ENCODE peak calls at places on chromosomes 4 and X, in nine cellular contexts. One of them, this sample, is unnamed.

GRCh38 chr4:23720556-23720955 is 169.3 kb downstream of the PPARGC1A start:
- DNase-seq in astrocyte of the spinal cord: peak
- DNase-seq in activated gamma-delta T cell treated with anti-CD3 and anti-CD28 coated beads, Interleukin-2, amount 50 U/mL, for 16 hours: no peak
- DNase-seq in left colon: no peak
- DNase-seq in mesenteric fat pad: no peak
- DNase-seq in activated CD4-positive, alpha-beta T cell treated with anti-CD3 and anti-CD28 coated beads, Interleukin-2, amount 50 U/mL, for 4 hours: no peak
- DNase-seq in effector memory CD8-positive, alpha-beta T cell: no peak
- DNase-seq in T-helper 1 cell: no peak
- DNase-seq in A549: no peak
- DNase-seq in this sample: no peak

GRCh38 chr4:25095756-25096552 is 64.3 kb downstream of the SEPSECS start:
- DNase-seq in astrocyte of the spinal cord: no peak
- DNase-seq in activated gamma-delta T cell treated with anti-CD3 and anti-CD28 coated beads, Interleukin-2, amount 50 U/mL, for 16 hours: no peak
- DNase-seq in left colon: no peak
- DNase-seq in mesenteric fat pad: peak
- DNase-seq in activated CD4-positive, alpha-beta T cell treated with anti-CD3 and anti-CD28 coated beads, Interleukin-2, amount 50 U/mL, for 4 hours: no peak
- DNase-seq in effector memory CD8-positive, alpha-beta T cell: no peak
- DNase-seq in T-helper 1 cell: no peak
- DNase-seq in A549: no peak
- DNase-seq in this sample: no peak

GRCh38 chr4:98509641-98510170 is 148.7 kb downstream of the TSPAN5 start:
- DNase-seq in astrocyte of the spinal cord: no peak
- DNase-seq in activated gamma-delta T cell treated with anti-CD3 and anti-CD28 coated beads, Interleukin-2, amount 50 U/mL, for 16 hours: no peak
- DNase-seq in left colon: no peak
- DNase-seq in mesenteric fat pad: no peak
- DNase-seq in activated CD4-positive, alpha-beta T cell treated with anti-CD3 and anti-CD28 coated beads, Interleukin-2, amount 50 U/mL, for 4 hours: no peak
- DNase-seq in effector memory CD8-positive, alpha-beta T cell: no peak
- DNase-seq in T-helper 1 cell: no peak
- DNase-seq in A549: no peak
- DNase-seq in this sample: no peak

GRCh38 chr4:169611991-169612868 is at the start of gene NEK1:
- DNase-seq in astrocyte of the spinal cord: peak
- DNase-seq in activated gamma-delta T cell treated with anti-CD3 and anti-CD28 coated beads, Interleukin-2, amount 50 U/mL, for 16 hours: peak
- DNase-seq in left colon: peak
- DNase-seq in mesenteric fat pad: peak
- DNase-seq in activated CD4-positive, alpha-beta T cell treated with anti-CD3 and anti-CD28 coated beads, Interleukin-2, amount 50 U/mL, for 4 hours: peak
- DNase-seq in effector memory CD8-positive, alpha-beta T cell: peak
- DNase-seq in T-helper 1 cell: peak
- DNase-seq in A549: peak
- DNase-seq in this sample: peak

GRCh38 chr4:112222219-112222955 is 9.2 kb upstream of the AP1AR start:
- DNase-seq in astrocyte of the spinal cord: no peak
- DNase-seq in activated gamma-delta T cell treated with anti-CD3 and anti-CD28 coated beads, Interleukin-2, amount 50 U/mL, for 16 hours: no peak
- DNase-seq in left colon: no peak
- DNase-seq in mesenteric fat pad: no peak
- DNase-seq in activated CD4-positive, alpha-beta T cell treated with anti-CD3 and anti-CD28 coated beads, Interleukin-2, amount 50 U/mL, for 4 hours: no peak
- DNase-seq in effector memory CD8-positive, alpha-beta T cell: no peak
- DNase-seq in T-helper 1 cell: no peak
- DNase-seq in A549: no peak
- DNase-seq in this sample: no peak

GRCh38 chrX:123846598-123847038 is 13.2 kb upstream of the XIAP start:
- DNase-seq in astrocyte of the spinal cord: peak
- DNase-seq in activated gamma-delta T cell treated with anti-CD3 and anti-CD28 coated beads, Interleukin-2, amount 50 U/mL, for 16 hours: no peak
- DNase-seq in left colon: no peak
- DNase-seq in mesenteric fat pad: no peak
- DNase-seq in activated CD4-positive, alpha-beta T cell treated with anti-CD3 and anti-CD28 coated beads, Interleukin-2, amount 50 U/mL, for 4 hours: no peak
- DNase-seq in effector memory CD8-positive, alpha-beta T cell: no peak
- DNase-seq in T-helper 1 cell: no peak
- DNase-seq in A549: no peak
- DNase-seq in this sample: no peak

GRCh38 chr4:91830681-91831395 is 472.9 kb upstream of the GRID2 start:
- DNase-seq in astrocyte of the spinal cord: no peak
- DNase-seq in activated gamma-delta T cell treated with anti-CD3 and anti-CD28 coated beads, Interleukin-2, amount 50 U/mL, for 16 hours: no peak
- DNase-seq in left colon: no peak
- DNase-seq in mesenteric fat pad: no peak
- DNase-seq in activated CD4-positive, alpha-beta T cell treated with anti-CD3 and anti-CD28 coated beads, Interleukin-2, amount 50 U/mL, for 4 hours: no peak
- DNase-seq in effector memory CD8-positive, alpha-beta T cell: no peak
- DNase-seq in T-helper 1 cell: no peak
- DNase-seq in A549: no peak
- DNase-seq in this sample: no peak

GRCh38 chr4:8414377-8414776 is 26.1 kb downstream of the ACOX3 start:
- DNase-seq in astrocyte of the spinal cord: no peak
- DNase-seq in activated gamma-delta T cell treated with anti-CD3 and anti-CD28 coated beads, Interleukin-2, amount 50 U/mL, for 16 hours: no peak
- DNase-seq in left colon: no peak
- DNase-seq in mesenteric fat pad: no peak
- DNase-seq in activated CD4-positive, alpha-beta T cell treated with anti-CD3 and anti-CD28 coated beads, Interleukin-2, amount 50 U/mL, for 4 hours: peak
- DNase-seq in effector memory CD8-positive, alpha-beta T cell: no peak
- DNase-seq in T-helper 1 cell: peak
- DNase-seq in A549: no peak
- DNase-seq in this sample: no peak

GRCh38 chr4:10117424-10118354 is 1.1 kb upstream of the WDR1 start:
- DNase-seq in astrocyte of the spinal cord: peak
- DNase-seq in activated gamma-delta T cell treated with anti-CD3 and anti-CD28 coated beads, Interleukin-2, amount 50 U/mL, for 16 hours: no peak
- DNase-seq in left colon: peak
- DNase-seq in mesenteric fat pad: no peak
- DNase-seq in activated CD4-positive, alpha-beta T cell treated with anti-CD3 and anti-CD28 coated beads, Interleukin-2, amount 50 U/mL, for 4 hours: peak
- DNase-seq in effector memory CD8-positive, alpha-beta T cell: no peak
- DNase-seq in T-helper 1 cell: peak
- DNase-seq in A549: no peak
- DNase-seq in this sample: peak

GRCh38 chr4:159273841-159274240 is 171.0 kb downstream of the RAPGEF2 start:
- DNase-seq in astrocyte of the spinal cord: no peak
- DNase-seq in activated gamma-delta T cell treated with anti-CD3 and anti-CD28 coated beads, Interleukin-2, amount 50 U/mL, for 16 hours: no peak
- DNase-seq in left colon: no peak
- DNase-seq in mesenteric fat pad: no peak
- DNase-seq in activated CD4-positive, alpha-beta T cell treated with anti-CD3 and anti-CD28 coated beads, Interleukin-2, amount 50 U/mL, for 4 hours: no peak
- DNase-seq in effector memory CD8-positive, alpha-beta T cell: no peak
- DNase-seq in T-helper 1 cell: no peak
- DNase-seq in A549: no peak
- DNase-seq in this sample: no peak

GRCh38 chr4:100682477-100683218 is 164.8 kb upstream of the EMCN start:
- DNase-seq in astrocyte of the spinal cord: no peak
- DNase-seq in activated gamma-delta T cell treated with anti-CD3 and anti-CD28 coated beads, Interleukin-2, amount 50 U/mL, for 16 hours: no peak
- DNase-seq in left colon: no peak
- DNase-seq in mesenteric fat pad: no peak
- DNase-seq in activated CD4-positive, alpha-beta T cell treated with anti-CD3 and anti-CD28 coated beads, Interleukin-2, amount 50 U/mL, for 4 hours: no peak
- DNase-seq in effector memory CD8-positive, alpha-beta T cell: no peak
- DNase-seq in T-helper 1 cell: no peak
- DNase-seq in A549: no peak
- DNase-seq in this sample: no peak

GRCh38 chrX:32530802-32531403 is 680.4 kb downstream of the DMD start:
- DNase-seq in astrocyte of the spinal cord: peak
- DNase-seq in activated gamma-delta T cell treated with anti-CD3 and anti-CD28 coated beads, Interleukin-2, amount 50 U/mL, for 16 hours: no peak
- DNase-seq in left colon: peak
- DNase-seq in mesenteric fat pad: no peak
- DNase-seq in activated CD4-positive, alpha-beta T cell treated with anti-CD3 and anti-CD28 coated beads, Interleukin-2, amount 50 U/mL, for 4 hours: no peak
- DNase-seq in effector memory CD8-positive, alpha-beta T cell: no peak
- DNase-seq in T-helper 1 cell: no peak
- DNase-seq in A549: no peak
- DNase-seq in this sample: peak

GRCh38 chr4:8754634-8755589 is 116.7 kb downstream of the HMX1 start:
- DNase-seq in astrocyte of the spinal cord: no peak
- DNase-seq in activated gamma-delta T cell treated with anti-CD3 and anti-CD28 coated beads, Interleukin-2, amount 50 U/mL, for 16 hours: no peak
- DNase-seq in left colon: no peak
- DNase-seq in mesenteric fat pad: peak
- DNase-seq in activated CD4-positive, alpha-beta T cell treated with anti-CD3 and anti-CD28 coated beads, Interleukin-2, amount 50 U/mL, for 4 hours: no peak
- DNase-seq in effector memory CD8-positive, alpha-beta T cell: no peak
- DNase-seq in T-helper 1 cell: no peak
- DNase-seq in A549: no peak
- DNase-seq in this sample: no peak

GRCh38 chrX:101393530-101394305 is 2.9 kb downstream of the RPL36A start:
- DNase-seq in astrocyte of the spinal cord: no peak
- DNase-seq in activated gamma-delta T cell treated with anti-CD3 and anti-CD28 coated beads, Interleukin-2, amount 50 U/mL, for 16 hours: no peak
- DNase-seq in left colon: no peak
- DNase-seq in mesenteric fat pad: no peak
- DNase-seq in activated CD4-positive, alpha-beta T cell treated with anti-CD3 and anti-CD28 coated beads, Interleukin-2, amount 50 U/mL, for 4 hours: no peak
- DNase-seq in effector memory CD8-positive, alpha-beta T cell: no peak
- DNase-seq in T-helper 1 cell: no peak
- DNase-seq in A549: no peak
- DNase-seq in this sample: no peak

GRCh38 chr4:154608555-154609252 is 3.8 kb downstream of the FGG start:
- DNase-seq in astrocyte of the spinal cord: no peak
- DNase-seq in activated gamma-delta T cell treated with anti-CD3 and anti-CD28 coated beads, Interleukin-2, amount 50 U/mL, for 16 hours: no peak
- DNase-seq in left colon: no peak
- DNase-seq in mesenteric fat pad: no peak
- DNase-seq in activated CD4-positive, alpha-beta T cell treated with anti-CD3 and anti-CD28 coated beads, Interleukin-2, amount 50 U/mL, for 4 hours: no peak
- DNase-seq in effector memory CD8-positive, alpha-beta T cell: no peak
- DNase-seq in T-helper 1 cell: no peak
- DNase-seq in A549: no peak
- DNase-seq in this sample: no peak

GRCh38 chrX:38409289-38409688 is 56.9 kb downstream of the OTC start:
- DNase-seq in astrocyte of the spinal cord: no peak
- DNase-seq in activated gamma-delta T cell treated with anti-CD3 and anti-CD28 coated beads, Interleukin-2, amount 50 U/mL, for 16 hours: no peak
- DNase-seq in left colon: no peak
- DNase-seq in mesenteric fat pad: no peak
- DNase-seq in activated CD4-positive, alpha-beta T cell treated with anti-CD3 and anti-CD28 coated beads, Interleukin-2, amount 50 U/mL, for 4 hours: no peak
- DNase-seq in effector memory CD8-positive, alpha-beta T cell: no peak
- DNase-seq in T-helper 1 cell: no peak
- DNase-seq in A549: no peak
- DNase-seq in this sample: no peak

GRCh38 chr4:74682567-74683359 is 111.6 kb downstream of the BTC start:
- DNase-seq in astrocyte of the spinal cord: peak
- DNase-seq in activated gamma-delta T cell treated with anti-CD3 and anti-CD28 coated beads, Interleukin-2, amount 50 U/mL, for 16 hours: no peak
- DNase-seq in left colon: no peak
- DNase-seq in mesenteric fat pad: no peak
- DNase-seq in activated CD4-positive, alpha-beta T cell treated with anti-CD3 and anti-CD28 coated beads, Interleukin-2, amount 50 U/mL, for 4 hours: no peak
- DNase-seq in effector memory CD8-positive, alpha-beta T cell: no peak
- DNase-seq in T-helper 1 cell: no peak
- DNase-seq in A549: peak
- DNase-seq in this sample: peak

GRCh38 chr4:15355464-15355863 is 72.4 kb upstream of the C1QTNF7 start:
- DNase-seq in astrocyte of the spinal cord: no peak
- DNase-seq in activated gamma-delta T cell treated with anti-CD3 and anti-CD28 coated beads, Interleukin-2, amount 50 U/mL, for 16 hours: no peak
- DNase-seq in left colon: no peak
- DNase-seq in mesenteric fat pad: no peak
- DNase-seq in activated CD4-positive, alpha-beta T cell treated with anti-CD3 and anti-CD28 coated beads, Interleukin-2, amount 50 U/mL, for 4 hours: no peak
- DNase-seq in effector memory CD8-positive, alpha-beta T cell: no peak
- DNase-seq in T-helper 1 cell: no peak
- DNase-seq in A549: no peak
- DNase-seq in this sample: no peak

GRCh38 chr4:7393491-7394183 is 41.1 kb downstream of the PSAPL1 start:
- DNase-seq in astrocyte of the spinal cord: no peak
- DNase-seq in activated gamma-delta T cell treated with anti-CD3 and anti-CD28 coated beads, Interleukin-2, amount 50 U/mL, for 16 hours: no peak
- DNase-seq in left colon: no peak
- DNase-seq in mesenteric fat pad: peak
- DNase-seq in activated CD4-positive, alpha-beta T cell treated with anti-CD3 and anti-CD28 coated beads, Interleukin-2, amount 50 U/mL, for 4 hours: no peak
- DNase-seq in effector memory CD8-positive, alpha-beta T cell: no peak
- DNase-seq in T-helper 1 cell: no peak
- DNase-seq in A549: no peak
- DNase-seq in this sample: no peak

GRCh38 chrX:124033821-124034220 is 72.3 kb downstream of the STAG2 start:
- DNase-seq in astrocyte of the spinal cord: peak
- DNase-seq in activated gamma-delta T cell treated with anti-CD3 and anti-CD28 coated beads, Interleukin-2, amount 50 U/mL, for 16 hours: no peak
- DNase-seq in left colon: no peak
- DNase-seq in mesenteric fat pad: no peak
- DNase-seq in activated CD4-positive, alpha-beta T cell treated with anti-CD3 and anti-CD28 coated beads, Interleukin-2, amount 50 U/mL, for 4 hours: no peak
- DNase-seq in effector memory CD8-positive, alpha-beta T cell: no peak
- DNase-seq in T-helper 1 cell: no peak
- DNase-seq in A549: no peak
- DNase-seq in this sample: no peak

GRCh38 chr4:83285022-83285387 is 407 bp upstream of the COQ2 start:
- DNase-seq in astrocyte of the spinal cord: peak
- DNase-seq in activated gamma-delta T cell treated with anti-CD3 and anti-CD28 coated beads, Interleukin-2, amount 50 U/mL, for 16 hours: no peak
- DNase-seq in left colon: no peak
- DNase-seq in mesenteric fat pad: no peak
- DNase-seq in activated CD4-positive, alpha-beta T cell treated with anti-CD3 and anti-CD28 coated beads, Interleukin-2, amount 50 U/mL, for 4 hours: no peak
- DNase-seq in effector memory CD8-positive, alpha-beta T cell: no peak
- DNase-seq in T-helper 1 cell: peak
- DNase-seq in A549: peak
- DNase-seq in this sample: peak

GRCh38 chrX:23888887-23889501 is 18.7 kb downstream of the APOO start:
- DNase-seq in astrocyte of the spinal cord: peak
- DNase-seq in activated gamma-delta T cell treated with anti-CD3 and anti-CD28 coated beads, Interleukin-2, amount 50 U/mL, for 16 hours: no peak
- DNase-seq in left colon: no peak
- DNase-seq in mesenteric fat pad: no peak
- DNase-seq in activated CD4-positive, alpha-beta T cell treated with anti-CD3 and anti-CD28 coated beads, Interleukin-2, amount 50 U/mL, for 4 hours: no peak
- DNase-seq in effector memory CD8-positive, alpha-beta T cell: no peak
- DNase-seq in T-helper 1 cell: no peak
- DNase-seq in A549: no peak
- DNase-seq in this sample: no peak

GRCh38 chrX:48942895-48943294 is 14.5 kb downstream of the OTUD5 start:
- DNase-seq in astrocyte of the spinal cord: no peak
- DNase-seq in activated gamma-delta T cell treated with anti-CD3 and anti-CD28 coated beads, Interleukin-2, amount 50 U/mL, for 16 hours: no peak
- DNase-seq in left colon: no peak
- DNase-seq in mesenteric fat pad: no peak
- DNase-seq in activated CD4-positive, alpha-beta T cell treated with anti-CD3 and anti-CD28 coated beads, Interleukin-2, amount 50 U/mL, for 4 hours: no peak
- DNase-seq in effector memory CD8-positive, alpha-beta T cell: no peak
- DNase-seq in T-helper 1 cell: no peak
- DNase-seq in A549: no peak
- DNase-seq in this sample: no peak

GRCh38 chrX:16466640-16467432 is 183.1 kb upstream of the S100G start:
- DNase-seq in astrocyte of the spinal cord: peak
- DNase-seq in activated gamma-delta T cell treated with anti-CD3 and anti-CD28 coated beads, Interleukin-2, amount 50 U/mL, for 16 hours: no peak
- DNase-seq in left colon: no peak
- DNase-seq in mesenteric fat pad: no peak
- DNase-seq in activated CD4-positive, alpha-beta T cell treated with anti-CD3 and anti-CD28 coated beads, Interleukin-2, amount 50 U/mL, for 4 hours: no peak
- DNase-seq in effector memory CD8-positive, alpha-beta T cell: no peak
- DNase-seq in T-helper 1 cell: no peak
- DNase-seq in A549: no peak
- DNase-seq in this sample: peak

GRCh38 chr4:56656346-56656643 is 24.8 kb downstream of the HOPX start:
- DNase-seq in astrocyte of the spinal cord: no peak
- DNase-seq in activated gamma-delta T cell treated with anti-CD3 and anti-CD28 coated beads, Interleukin-2, amount 50 U/mL, for 16 hours: peak
- DNase-seq in left colon: peak
- DNase-seq in mesenteric fat pad: no peak
- DNase-seq in activated CD4-positive, alpha-beta T cell treated with anti-CD3 and anti-CD28 coated beads, Interleukin-2, amount 50 U/mL, for 4 hours: no peak
- DNase-seq in effector memory CD8-positive, alpha-beta T cell: peak
- DNase-seq in T-helper 1 cell: no peak
- DNase-seq in A549: no peak
- DNase-seq in this sample: peak

GRCh38 chr4:40238008-40238699 is 41.3 kb downstream of the RHOH start:
- DNase-seq in astrocyte of the spinal cord: no peak
- DNase-seq in activated gamma-delta T cell treated with anti-CD3 and anti-CD28 coated beads, Interleukin-2, amount 50 U/mL, for 16 hours: no peak
- DNase-seq in left colon: no peak
- DNase-seq in mesenteric fat pad: no peak
- DNase-seq in activated CD4-positive, alpha-beta T cell treated with anti-CD3 and anti-CD28 coated beads, Interleukin-2, amount 50 U/mL, for 4 hours: no peak
- DNase-seq in effector memory CD8-positive, alpha-beta T cell: no peak
- DNase-seq in T-helper 1 cell: no peak
- DNase-seq in A549: no peak
- DNase-seq in this sample: no peak

This sample was measured in dermis blood vessel endothelial cell.